ENCODE peak calls at places on chromosomes 4 and X, in five cellular contexts. X, W, V, B and C are unnamed samples.
A peak's percentile ranks its signal among the peaks of the same experiment; 100 is the strongest.

GRCh38 chr4:151248519-151248918 is 28.4 kb upstream of the PRSS48 start:
- DNase-seq in V (no peak), B (no peak), W (no peak), X (no peak), C (no peak)

GRCh38 chr4:150242820-150243458 is 164.7 kb downstream of the DCLK2 start:
- DNase-seq in X (peak; percentile 66), B (no peak), V (peak; percentile 65), W (peak; percentile 73), C (peak; percentile 38)

GRCh38 chr4:4667643-4668081 is 125.8 kb upstream of the STX18 start:
- DNase-seq in V (no peak), B (no peak), W (peak; percentile 19), X (no peak), C (no peak)

GRCh38 chr4:99578679-99579078 is 4.1 kb downstream of the MTTP start:
- DNase-seq in X (no peak), V (no peak), W (no peak), B (no peak), C (no peak)

GRCh38 chr4:133162941-133163340 is 13.8 kb downstream of the PCDH10 start:
- DNase-seq in B (no peak), V (no peak), W (no peak), X (no peak), C (peak; percentile 55)

GRCh38 chr4:4182835-4183568 is 43.7 kb downstream of the OTOP1 start:
- DNase-seq in X (peak; percentile 4), V (peak; percentile 65), W (peak; percentile 22), B (no peak), C (no peak)

GRCh38 chrX:47683171-47684145 is 24.5 kb upstream of the UXT start:
- DNase-seq in X (no peak), W (no peak), B (no peak), V (no peak), C (no peak)

GRCh38 chr4:5192271-5192670 is 141.0 kb downstream of the STK32B start:
- DNase-seq in W (no peak), B (no peak), V (no peak), X (no peak), C (no peak)

GRCh38 chr4:78439328-78439727 is 112.2 kb upstream of the ANXA3 start:
- DNase-seq in V (no peak), W (no peak), B (no peak), X (no peak), C (no peak)

GRCh38 chr4:66430856-66431255 is 760.6 kb upstream of the EPHA5 start:
- DNase-seq in B (no peak), W (no peak), V (no peak), X (peak; percentile 98), C (no peak)

GRCh38 chrX:49995021-49995731 is 72.8 kb downstream of the CLCN5 start:
- DNase-seq in V (no peak), X (peak; percentile 93), B (no peak), W (no peak), C (no peak)

GRCh38 chr4:96305030-96305429 is 465.1 kb downstream of the PDHA2 start:
- DNase-seq in W (no peak), B (no peak), X (no peak), V (no peak), C (peak; percentile 80)

GRCh38 chr4:25680580-25680979 is 24.9 kb downstream of the SLC34A2 start:
- DNase-seq in X (no peak), B (no peak), V (no peak), W (no peak), C (no peak)

GRCh38 chr4:54941994-54942552 is 183.3 kb downstream of the KDR start:
- DNase-seq in X (no peak), W (peak; percentile 18), B (no peak), V (no peak), C (no peak)

GRCh38 chr4:147340547-147341225 is 140.2 kb upstream of the EDNRA start:
- DNase-seq in W (peak; percentile 20), X (no peak), B (no peak), V (no peak), C (no peak)

GRCh38 chr4:14478504-14478903 is 523.8 kb upstream of the CPEB2 start:
- DNase-seq in B (no peak), W (no peak), V (no peak), X (no peak), C (no peak)

GRCh38 chr4:1487106-1487505 is 80.9 kb upstream of the NKX1-1 start:
- DNase-seq in B (no peak), V (no peak), W (no peak), X (no peak), C (no peak)

GRCh38 chr4:138573246-138573645 is 331.1 kb upstream of the SLC7A11 start:
- DNase-seq in B (no peak), V (no peak), W (no peak), X (peak; percentile 37), C (no peak)

GRCh38 chr4:122341906-122342305 is 36.9 kb upstream of the ADAD1 start:
- DNase-seq in X (peak; percentile 81), V (no peak), W (no peak), B (no peak), C (no peak)

GRCh38 chr4:186204611-186205144 is 13.3 kb downstream of the CYP4V2 start:
- DNase-seq in W (no peak), X (no peak), V (no peak), B (no peak), C (no peak)

GRCh38 chrX:70921709-70922352 is 9.1 kb downstream of the SLC7A3 start:
- DNase-seq in V (no peak), B (no peak), W (no peak), X (no peak), C (no peak)

GRCh38 chr4:162131256-162131655 is 32.5 kb downstream of the FSTL5 start:
- DNase-seq in X (no peak), B (no peak), W (no peak), V (no peak), C (no peak)

GRCh38 chr4:64584125-64584524 is 174.9 kb upstream of the TECRL start:
- DNase-seq in B (no peak), V (no peak), W (no peak), X (no peak), C (no peak)

GRCh38 chr4:177699365-177700213 is 257.4 kb upstream of the AGA start:
- DNase-seq in X (peak; percentile 54), B (no peak), V (no peak), W (no peak), C (no peak)

GRCh38 chr4:41887821-41888699 is 47.2 kb upstream of the TMEM33 start:
- DNase-seq in V (peak; percentile 25), B (no peak), W (no peak), X (peak; percentile 77), C (peak; percentile 54)

GRCh38 chrX:153641575-153642312 is 5.3 kb upstream of the DUSP9 start:
- DNase-seq in B (no peak), V (no peak), X (no peak), W (no peak), C (no peak)

GRCh38 chrX:460116-460515 is 73.4 kb upstream of the PPP2R3B start:
- DNase-seq in X (no peak), B (no peak), W (no peak), V (no peak), C (no peak)

GRCh38 chrX:65903750-65904149 is 136.1 kb downstream of the VSIG4 start:
- DNase-seq in V (no peak), X (no peak), B (no peak), W (no peak), C (no peak)

GRCh38 chr4:96356591-96357360 is 516.9 kb downstream of the PDHA2 start:
- DNase-seq in V (no peak), W (no peak), B (no peak), X (no peak), C (no peak)

GRCh38 chrX:15674514-15674898 is 9.9 kb upstream of the CLTRN start:
- DNase-seq in X (peak; percentile 98), B (peak; percentile 83), V (peak; percentile 90), W (no peak), C (peak; percentile 94)

GRCh38 chrX:44314259-44314734 is 29.2 kb downstream of the EFHC2 start:
- DNase-seq in B (no peak), V (no peak), X (peak; percentile 67), W (peak; percentile 3), C (peak; percentile 1)

GRCh38 chrX:102517331-102517730 is 792 bp upstream of the TMSB15A start:
- DNase-seq in V (no peak), X (peak; percentile 34), B (peak; percentile 8), W (no peak), C (peak; percentile 46)

GRCh38 chr4:147644471-147644870 is 27.3 kb downstream of the TMEM184C start:
- DNase-seq in B (no peak), V (no peak), X (no peak), W (no peak), C (no peak)

GRCh38 chr4:153522800-153523089 is 56.6 kb downstream of the TMEM131L start:
- DNase-seq in V (no peak), W (no peak), B (no peak), X (no peak), C (no peak)

GRCh38 chr4:20428410-20429160 is 176.9 kb downstream of the SLIT2 start:
- DNase-seq in B (no peak), V (no peak), W (no peak), X (peak; percentile 69), C (no peak)

GRCh38 chr4:12179264-12179616 is 750.5 kb upstream of the HS3ST1 start:
- DNase-seq in W (no peak), B (no peak), X (no peak), V (no peak), C (no peak)

GRCh38 chrX:74371399-74371798 is 49.9 kb upstream of the SLC16A2 start:
- DNase-seq in W (no peak), X (peak; percentile 45), V (no peak), B (no peak), C (no peak)

GRCh38 chr4:8029689-8030088 is 90.0 kb upstream of the AFAP1 start:
- DNase-seq in B (no peak), X (no peak), W (no peak), V (no peak), C (no peak)

GRCh38 chr4:19756661-19757060 is 495.0 kb upstream of the SLIT2 start:
- DNase-seq in V (no peak), X (no peak), B (no peak), W (no peak), C (no peak)